ENCODE peak calls at places on chromosomes 1 and 21, in seven cellular contexts. R, Z, B, E, U, L and P are unnamed samples. For H3K36me3 and H3K4me1, the result is how much of the 10 kb centered on the place peaks cover.

GRCh38 chr1:29786791-29787732 is 550.7 kb downstream of the PTPRU start:
- DNase-seq in R (no peak), Z (peak), B (no peak), E (no peak), U (no peak), L (no peak), P (no peak)

GRCh38 chr1:246533371-246533905 is 26.4 kb upstream of the SMYD3 start:
- DNase-seq in R (no peak), Z (no peak), B (no peak), E (no peak), U (peak), L (no peak), P (no peak)

GRCh38 chr1:167529829-167530474 is 11.6 kb upstream of the CD247 start:
- DNase-seq in R (no peak), Z (no peak), B (no peak), E (no peak), U (no peak), L (no peak), P (peak)

GRCh38 chr1:181768216-181768929 is 285.1 kb downstream of the CACNA1E start:
- DNase-seq in R (no peak), Z (no peak), B (no peak), E (no peak), U (no peak), L (no peak), P (no peak)

GRCh38 chr1:232793944-232794343 is 11.3 kb upstream of the MAP10 start:
- DNase-seq in R (no peak), Z (no peak), B (no peak), E (no peak), U (peak), L (peak), P (no peak)

GRCh38 chr1:220927442-220927841 is 48.2 kb downstream of the HLX start:
- DNase-seq in R (no peak), Z (no peak), B (no peak), E (no peak), U (no peak), L (peak), P (no peak)

GRCh38 chr1:91760487-91760886 is 125.5 kb downstream of the TGFBR3 start:
- DNase-seq in R (no peak), Z (no peak), B (no peak), E (no peak), U (no peak), L (no peak), P (no peak)

GRCh38 chr1:11400155-11400554 is 78.8 kb upstream of the DISP3 start:
- DNase-seq in R (no peak), Z (no peak), B (no peak), E (no peak), U (no peak), L (no peak), P (no peak)

GRCh38 chr1:5427026-5427613 is 565.1 kb downstream of the NPHP4 start:
- DNase-seq in R (no peak), Z (no peak), B (no peak), E (no peak), U (peak), L (no peak), P (no peak)

GRCh38 chr1:4375812-4376211 is 278.6 kb upstream of the AJAP1 start:
- DNase-seq in R (no peak), Z (no peak), B (no peak), E (no peak), U (no peak), L (no peak), P (no peak)

GRCh38 chr1:97603776-97604175 is 317.1 kb downstream of the DPYD start:
- DNase-seq in R (no peak), Z (no peak), B (no peak), E (no peak), U (no peak), L (no peak), P (no peak)

GRCh38 chr21:20311388-20311787 is 686.8 kb upstream of the NCAM2 start:
- DNase-seq in R (no peak), Z (no peak), B (no peak), E (no peak), U (no peak), L (no peak), P (no peak)

DNA sequence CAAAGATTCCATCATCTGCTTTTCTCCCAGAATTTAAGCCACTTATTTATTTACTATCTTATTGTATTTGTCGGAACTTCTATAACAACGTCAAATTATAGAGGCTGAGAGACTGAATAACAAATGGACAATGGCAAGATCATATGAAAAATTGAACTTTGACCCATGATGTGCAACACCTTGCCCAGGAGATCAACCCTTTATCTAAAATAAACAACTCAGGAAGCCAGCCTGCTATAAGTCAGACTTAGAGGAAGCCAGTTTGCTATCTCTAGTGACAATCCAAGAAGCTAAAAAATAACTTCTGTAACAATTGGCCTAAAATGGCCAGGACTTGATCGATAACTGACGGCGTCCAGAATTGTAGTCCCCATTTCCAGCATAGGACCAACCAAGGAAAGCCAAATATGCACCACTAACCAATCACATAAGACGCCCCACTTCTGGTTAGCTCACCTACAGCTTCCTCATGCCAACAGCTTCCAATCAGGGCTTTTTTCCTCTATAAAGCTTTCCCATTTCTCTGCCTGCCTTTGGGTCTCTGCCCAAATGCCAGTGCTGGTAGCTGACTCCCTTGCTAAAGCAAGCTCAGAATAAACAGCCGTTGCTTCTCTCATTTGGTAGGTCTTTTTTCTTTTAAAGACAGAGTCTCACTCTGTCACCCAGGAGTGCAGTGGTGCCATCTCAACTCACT is 28.5 kb downstream of the ANP32E start:
- DNase-seq in R (no peak), Z (no peak), B (no peak), E (no peak), U (no peak), L (no peak), P (no peak)
- H3K4me3 ChIP-seq in R (no peak), Z (no peak), B (no peak), E (no peak), U (no peak), L (no peak), P (no peak)

DNA sequence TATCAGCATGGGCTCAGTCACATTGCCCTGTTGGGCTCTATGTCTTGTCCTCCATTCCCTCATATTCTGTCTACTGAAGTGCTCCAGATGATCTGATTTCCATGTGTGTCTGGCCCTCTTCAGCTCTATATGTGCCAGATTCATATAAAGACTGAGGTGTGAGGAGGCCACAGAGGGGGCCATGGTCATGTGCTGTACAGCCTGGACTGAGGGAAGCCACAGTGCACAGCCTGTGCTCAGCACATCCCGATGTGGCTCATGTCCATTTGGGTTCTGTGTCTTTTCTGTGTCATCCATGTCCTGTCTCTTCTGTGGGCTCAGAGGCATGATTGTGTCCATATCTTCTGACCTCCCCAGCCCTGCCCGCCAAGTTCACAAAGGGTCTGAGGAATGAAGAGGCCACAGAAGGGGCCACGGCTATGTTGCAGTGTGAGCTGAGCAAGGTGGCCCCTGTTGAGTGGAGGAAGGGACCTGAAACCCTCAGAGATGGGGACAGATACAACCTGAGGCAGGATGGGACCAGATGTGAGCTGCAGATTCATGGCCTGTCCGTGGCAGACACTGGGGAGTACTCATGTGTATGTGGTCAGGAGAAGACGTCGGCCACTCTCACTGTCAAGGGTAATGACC is 97.0 kb downstream of the OBSCN start:
- DNase-seq in R (no peak), Z (no peak), B (peak), E (no peak), U (no peak), L (no peak), P (peak)
- H3K36me3 ChIP-seq in R (under half), Z (under half), B (under half), E (under half), U (under half), L (under half), P (under half)

GRCh38 chr1:201697174-201697573 is 131.8 kb upstream of the IPO9 start:
- DNase-seq in R (no peak), Z (no peak), B (no peak), E (no peak), U (no peak), L (no peak), P (no peak)
- H3K4me1 ChIP-seq in R (under half), Z (under half), B (under half), E (half or more), U (under half), L (under half), P (under half)

GRCh38 chr1:1630965-1631792 is 794 bp upstream of the MMP23B start:
- DNase-seq in R (no peak), Z (no peak), B (peak), E (peak), U (peak), L (no peak), P (no peak)
- H3K4me3 ChIP-seq in R (no peak), Z (peak), B (peak), E (peak), U (peak), L (no peak), P (peak)

GRCh38 chr21:31683029-31683428 is 23.5 kb downstream of the SOD1 start:
- DNase-seq in R (no peak), Z (no peak), B (no peak), E (no peak), U (no peak), L (no peak), P (no peak)
- H3K36me3 ChIP-seq in R (under half), Z (under half), B (under half), E (half or more), U (half or more), L (under half), P (half or more)

GRCh38 chr1:22204989-22205913 is 62.4 kb upstream of the WNT4 start:
- DNase-seq in R (no peak), Z (peak), B (no peak), E (no peak), U (no peak), L (peak), P (peak)
- H3K4me1 ChIP-seq in R (under half), Z (under half), B (under half), E (under half), U (under half), L (under half), P (under half)

GRCh38 chr1:40862008-40862863 is at the start of gene CITED4:
- DNase-seq in R (peak), Z (peak), B (peak), E (peak), U (peak), L (peak), P (no peak)

GRCh38 chr1:40857737-40858136 is 4.4 kb downstream of the CITED4 start:
- DNase-seq in R (no peak), Z (no peak), B (no peak), E (no peak), U (peak), L (no peak), P (peak)

GRCh38 chr1:40859017-40859416 is 3.1 kb downstream of the CITED4 start:
- DNase-seq in R (no peak), Z (no peak), B (no peak), E (no peak), U (no peak), L (no peak), P (peak)

GRCh38 chr1:40861227-40862003 is 748 bp downstream of the CITED4 start:
- DNase-seq in R (peak), Z (no peak), B (peak), E (peak), U (peak), L (peak), P (no peak)

DNA sequence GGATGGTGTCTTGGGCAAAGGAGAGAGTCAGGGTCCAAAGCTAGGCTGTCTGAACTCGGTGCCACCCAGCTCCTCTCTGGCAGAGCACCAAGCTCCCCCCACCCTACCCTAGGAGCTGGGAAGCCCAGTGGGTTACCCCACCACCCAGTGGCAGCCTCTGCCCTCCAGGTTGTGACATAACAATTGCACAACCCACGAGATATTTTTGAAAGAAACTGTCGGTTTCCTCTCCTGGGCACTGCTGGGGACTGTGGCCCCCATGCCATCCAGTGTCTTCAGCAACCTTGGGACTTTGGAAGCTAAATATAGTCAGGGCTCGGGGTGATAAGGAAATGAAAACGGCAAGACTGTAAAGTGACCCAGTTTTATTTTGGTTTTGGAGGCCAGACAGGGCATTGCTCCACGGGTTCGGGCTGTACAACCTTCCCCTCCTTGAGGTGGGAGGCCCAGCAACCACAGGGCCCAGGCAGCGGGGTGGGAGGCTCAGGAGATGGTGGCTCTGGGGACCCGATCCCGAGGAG is 1.4 kb downstream of the CITED4 start:
- DNase-seq in R (peak), Z (peak), B (no peak), E (no peak), U (no peak), L (peak), P (no peak)
- H3K4me3 ChIP-seq in R (peak), Z (peak), B (peak), E (peak), U (peak), L (peak), P (no peak)